ENCODE peak calls at places on chromosome 1, in nine cellular contexts. X, Y, C, Q, M, D, K, T and G are unnamed samples.

GRCh38 chr1:171849245-171849898 is 8.1 kb downstream of the DNM3 start:
- DNase-seq in M (no peak), Y (no peak), Q (no peak), T (no peak), K (no peak), C (no peak), D (no peak), X (no peak), G (no peak)

GRCh38 chr1:8690253-8690525 is 127.3 kb downstream of the RERE start:
- DNase-seq in Y (no peak), K (no peak), D (no peak), T (no peak), C (no peak), X (no peak), M (no peak), Q (no peak), G (no peak)

GRCh38 chr1:51833700-51834099 is 44.8 kb downstream of the NRDC start:
- DNase-seq in Y (no peak), T (no peak), K (no peak), X (no peak), M (peak; percentile 50), C (no peak), D (no peak), Q (no peak), G (no peak)

GRCh38 chr1:156259805-156260204 is 11.9 kb upstream of the PAQR6 start:
- DNase-seq in C (no peak), K (no peak), D (no peak), X (no peak), Y (no peak), T (no peak), M (peak; percentile 38), Q (no peak), G (no peak)

GRCh38 chr1:11412166-11412565 is 66.8 kb upstream of the DISP3 start:
- DNase-seq in C (no peak), Y (no peak), Q (peak; percentile 11), T (no peak), X (no peak), D (no peak), M (no peak), K (no peak), G (no peak)

GRCh38 chr1:234479866-234480265 is 887 bp upstream of the TARBP1 start:
- DNase-seq in K (no peak), Y (no peak), C (no peak), X (no peak), Q (no peak), T (no peak), D (no peak), M (no peak), G (no peak)

GRCh38 chr1:156074661-156075060 is 7.6 kb downstream of the MEX3A start:
- DNase-seq in D (no peak), K (peak; percentile 35), M (no peak), T (no peak), X (no peak), Y (no peak), C (no peak), Q (no peak), G (no peak)

GRCh38 chr1:110421159-110421777 is 13.8 kb upstream of the LAMTOR5 start:
- DNase-seq in T (no peak), K (no peak), D (no peak), Q (no peak), C (no peak), Y (no peak), M (peak; percentile 75), X (no peak), G (no peak)

GRCh38 chr1:109773900-109774485 is 10.3 kb upstream of the EPS8L3 start:
- DNase-seq in T (no peak), Q (no peak), X (no peak), Y (no peak), M (no peak), C (no peak), K (peak; percentile 15), D (no peak), G (no peak)

GRCh38 chr1:161139765-161140164 is 7.3 kb upstream of the DEDD start:
- DNase-seq in T (peak; percentile 34), C (peak; percentile 64), Q (no peak), X (peak; percentile 59), M (peak; percentile 72), K (no peak), D (peak; percentile 74), Y (peak; percentile 41), G (no peak)

GRCh38 chr1:151238467-151238739 is 16.1 kb upstream of the PSMD4 start:
- DNase-seq in M (peak; percentile 90), C (no peak), Q (no peak), Y (no peak), X (no peak), D (no peak), T (no peak), K (no peak), G (no peak)

GRCh38 chr1:162753998-162754585 is 36.4 kb upstream of the HSD17B7 start:
- DNase-seq in Q (no peak), D (no peak), M (peak; percentile 50), K (no peak), X (no peak), T (no peak), Y (no peak), C (no peak), G (no peak)

GRCh38 chr1:89762431-89762800 is 58.4 kb upstream of the LRRC8D start:
- DNase-seq in Y (no peak), M (no peak), C (no peak), D (peak; percentile 6), K (no peak), T (no peak), X (peak; percentile 88), Q (no peak), G (no peak)